ENCODE peak calls at places on chromosomes 4 and X, in ten cellular contexts. One of them, this sample, is unnamed.

GRCh38 chr4:8525383-8526120 is 54.6 kb upstream of the GPR78 start:
- DNase-seq in lung microvascular endothelial cell: no peak
- DNase-seq in iris pigment epithelial cell: no peak
- DNase-seq in fibroblast of lung: peak
- DNase-seq in A673: no peak
- DNase-seq in GM04504: no peak
- DNase-seq in CD8-positive, alpha-beta T cell: no peak
- DNase-seq in breast epithelium: no peak
- DNase-seq in T-helper 2 cell: no peak
- DNase-seq in mesenchymal stem cell: peak
- DNase-seq in this sample: no peak

GRCh38 chrX:141278306-141278705 is 36.0 kb upstream of the SPANXC start:
- DNase-seq in lung microvascular endothelial cell: peak
- DNase-seq in iris pigment epithelial cell: peak
- DNase-seq in fibroblast of lung: peak
- DNase-seq in A673: peak
- DNase-seq in GM04504: no peak
- DNase-seq in CD8-positive, alpha-beta T cell: no peak
- DNase-seq in breast epithelium: no peak
- DNase-seq in T-helper 2 cell: no peak
- DNase-seq in mesenchymal stem cell: peak
- DNase-seq in this sample: peak

GRCh38 chr4:94486372-94486801 is 34.6 kb downstream of the PDLIM5 start:
- DNase-seq in lung microvascular endothelial cell: peak
- DNase-seq in iris pigment epithelial cell: peak
- DNase-seq in fibroblast of lung: no peak
- DNase-seq in A673: peak
- DNase-seq in GM04504: no peak
- DNase-seq in CD8-positive, alpha-beta T cell: no peak
- DNase-seq in breast epithelium: no peak
- DNase-seq in T-helper 2 cell: no peak
- DNase-seq in mesenchymal stem cell: peak
- DNase-seq in this sample: peak

GRCh38 chr4:151329217-151330007 is 4.0 kb upstream of the SH3D19 start:
- DNase-seq in lung microvascular endothelial cell: no peak
- DNase-seq in iris pigment epithelial cell: no peak
- DNase-seq in fibroblast of lung: no peak
- DNase-seq in A673: no peak
- DNase-seq in GM04504: no peak
- DNase-seq in CD8-positive, alpha-beta T cell: no peak
- DNase-seq in breast epithelium: no peak
- DNase-seq in T-helper 2 cell: no peak
- DNase-seq in mesenchymal stem cell: no peak
- DNase-seq in this sample: no peak

GRCh38 chrX:109739625-109740024 is 6.6 kb upstream of the ACSL4 start:
- DNase-seq in lung microvascular endothelial cell: no peak
- DNase-seq in iris pigment epithelial cell: no peak
- DNase-seq in fibroblast of lung: no peak
- DNase-seq in A673: no peak
- DNase-seq in GM04504: no peak
- DNase-seq in CD8-positive, alpha-beta T cell: no peak
- DNase-seq in breast epithelium: no peak
- DNase-seq in T-helper 2 cell: no peak
- DNase-seq in mesenchymal stem cell: no peak
- DNase-seq in this sample: no peak

GRCh38 chrX:147948531-147948930 is 32.6 kb upstream of the FMR1NB start:
- DNase-seq in lung microvascular endothelial cell: no peak
- DNase-seq in iris pigment epithelial cell: no peak
- DNase-seq in fibroblast of lung: no peak
- DNase-seq in A673: no peak
- DNase-seq in GM04504: no peak
- DNase-seq in CD8-positive, alpha-beta T cell: no peak
- DNase-seq in breast epithelium: no peak
- DNase-seq in T-helper 2 cell: no peak
- DNase-seq in mesenchymal stem cell: no peak
- DNase-seq in this sample: no peak

GRCh38 chr4:189302719-189303118 is 638.0 kb upstream of the FRG1 start:
- DNase-seq in lung microvascular endothelial cell: no peak
- DNase-seq in iris pigment epithelial cell: no peak
- DNase-seq in fibroblast of lung: no peak
- DNase-seq in A673: peak
- DNase-seq in GM04504: no peak
- DNase-seq in CD8-positive, alpha-beta T cell: no peak
- DNase-seq in breast epithelium: no peak
- DNase-seq in T-helper 2 cell: no peak
- DNase-seq in mesenchymal stem cell: no peak
- DNase-seq in this sample: no peak

GRCh38 chrX:107747596-107748161 is 27.9 kb downstream of the TSC22D3 start:
- DNase-seq in lung microvascular endothelial cell: peak
- DNase-seq in iris pigment epithelial cell: peak
- DNase-seq in fibroblast of lung: peak
- DNase-seq in A673: peak
- DNase-seq in GM04504: no peak
- DNase-seq in CD8-positive, alpha-beta T cell: no peak
- DNase-seq in breast epithelium: no peak
- DNase-seq in T-helper 2 cell: no peak
- DNase-seq in mesenchymal stem cell: peak
- DNase-seq in this sample: no peak

GRCh38 chr4:89586864-89587263 is 250.1 kb downstream of the SNCA start:
- DNase-seq in lung microvascular endothelial cell: peak
- DNase-seq in iris pigment epithelial cell: peak
- DNase-seq in fibroblast of lung: peak
- DNase-seq in A673: no peak
- DNase-seq in GM04504: no peak
- DNase-seq in CD8-positive, alpha-beta T cell: no peak
- DNase-seq in breast epithelium: no peak
- DNase-seq in T-helper 2 cell: no peak
- DNase-seq in mesenchymal stem cell: peak
- DNase-seq in this sample: peak

GRCh38 chr4:154877110-154877760 is 96.2 kb downstream of the RBM46 start:
- DNase-seq in lung microvascular endothelial cell: peak
- DNase-seq in iris pigment epithelial cell: peak
- DNase-seq in fibroblast of lung: peak
- DNase-seq in A673: peak
- DNase-seq in GM04504: no peak
- DNase-seq in CD8-positive, alpha-beta T cell: no peak
- DNase-seq in breast epithelium: no peak
- DNase-seq in T-helper 2 cell: no peak
- DNase-seq in mesenchymal stem cell: no peak
- DNase-seq in this sample: peak

GRCh38 chr4:75004755-75005668 is 72.1 kb downstream of the PARM1 start:
- DNase-seq in lung microvascular endothelial cell: no peak
- DNase-seq in iris pigment epithelial cell: peak
- DNase-seq in fibroblast of lung: no peak
- DNase-seq in A673: no peak
- DNase-seq in GM04504: no peak
- DNase-seq in CD8-positive, alpha-beta T cell: no peak
- DNase-seq in breast epithelium: no peak
- DNase-seq in T-helper 2 cell: no peak
- DNase-seq in mesenchymal stem cell: no peak
- DNase-seq in this sample: no peak

GRCh38 chr4:37837446-37837845 is 11.0 kb downstream of the PGM2 start:
- DNase-seq in lung microvascular endothelial cell: peak
- DNase-seq in iris pigment epithelial cell: peak
- DNase-seq in fibroblast of lung: peak
- DNase-seq in A673: peak
- DNase-seq in GM04504: peak
- DNase-seq in CD8-positive, alpha-beta T cell: no peak
- DNase-seq in breast epithelium: no peak
- DNase-seq in T-helper 2 cell: no peak
- DNase-seq in mesenchymal stem cell: peak
- DNase-seq in this sample: peak

GRCh38 chrX:37684918-37685317 is 673 bp upstream of the XK start:
- DNase-seq in lung microvascular endothelial cell: no peak
- DNase-seq in iris pigment epithelial cell: no peak
- DNase-seq in fibroblast of lung: no peak
- DNase-seq in A673: no peak
- DNase-seq in GM04504: no peak
- DNase-seq in CD8-positive, alpha-beta T cell: no peak
- DNase-seq in breast epithelium: no peak
- DNase-seq in T-helper 2 cell: no peak
- DNase-seq in mesenchymal stem cell: no peak
- DNase-seq in this sample: no peak

GRCh38 chrX:114583646-114584433 is at the start of gene HTR2C:
- DNase-seq in lung microvascular endothelial cell: no peak
- DNase-seq in iris pigment epithelial cell: no peak
- DNase-seq in fibroblast of lung: no peak
- DNase-seq in A673: no peak
- DNase-seq in GM04504: no peak
- DNase-seq in CD8-positive, alpha-beta T cell: no peak
- DNase-seq in breast epithelium: no peak
- DNase-seq in T-helper 2 cell: no peak
- DNase-seq in mesenchymal stem cell: no peak
- DNase-seq in this sample: no peak

GRCh38 chr4:24794111-24794860 is 1.1 kb upstream of the SOD3 start:
- DNase-seq in lung microvascular endothelial cell: no peak
- DNase-seq in iris pigment epithelial cell: no peak
- DNase-seq in fibroblast of lung: peak
- DNase-seq in A673: no peak
- DNase-seq in GM04504: peak
- DNase-seq in CD8-positive, alpha-beta T cell: no peak
- DNase-seq in breast epithelium: no peak
- DNase-seq in T-helper 2 cell: no peak
- DNase-seq in mesenchymal stem cell: peak
- DNase-seq in this sample: no peak

GRCh38 chr4:96698891-96699290 is 859.0 kb downstream of the PDHA2 start:
- DNase-seq in lung microvascular endothelial cell: no peak
- DNase-seq in iris pigment epithelial cell: no peak
- DNase-seq in fibroblast of lung: no peak
- DNase-seq in A673: peak
- DNase-seq in GM04504: no peak
- DNase-seq in CD8-positive, alpha-beta T cell: no peak
- DNase-seq in breast epithelium: no peak
- DNase-seq in T-helper 2 cell: no peak
- DNase-seq in mesenchymal stem cell: no peak
- DNase-seq in this sample: no peak

GRCh38 chrX:120293015-120293414 is 18.2 kb downstream of the TMEM255A start:
- DNase-seq in lung microvascular endothelial cell: no peak
- DNase-seq in iris pigment epithelial cell: no peak
- DNase-seq in fibroblast of lung: no peak
- DNase-seq in A673: no peak
- DNase-seq in GM04504: no peak
- DNase-seq in CD8-positive, alpha-beta T cell: no peak
- DNase-seq in breast epithelium: no peak
- DNase-seq in T-helper 2 cell: no peak
- DNase-seq in mesenchymal stem cell: no peak
- DNase-seq in this sample: no peak

GRCh38 chr4:1726146-1726934 is 5.0 kb downstream of the TACC3 start:
- DNase-seq in lung microvascular endothelial cell: peak
- DNase-seq in iris pigment epithelial cell: peak
- DNase-seq in fibroblast of lung: peak
- DNase-seq in A673: peak
- DNase-seq in GM04504: peak
- DNase-seq in CD8-positive, alpha-beta T cell: peak
- DNase-seq in breast epithelium: peak
- DNase-seq in T-helper 2 cell: peak
- DNase-seq in mesenchymal stem cell: peak
- DNase-seq in this sample: peak

GRCh38 chr4:52614241-52614640 is 44.9 kb downstream of the USP46 start:
- DNase-seq in lung microvascular endothelial cell: no peak
- DNase-seq in iris pigment epithelial cell: no peak
- DNase-seq in fibroblast of lung: no peak
- DNase-seq in A673: no peak
- DNase-seq in GM04504: no peak
- DNase-seq in CD8-positive, alpha-beta T cell: no peak
- DNase-seq in breast epithelium: no peak
- DNase-seq in T-helper 2 cell: no peak
- DNase-seq in mesenchymal stem cell: no peak
- DNase-seq in this sample: no peak

GRCh38 chr4:73053076-73053475 is 16.4 kb downstream of the COX18 start:
- DNase-seq in lung microvascular endothelial cell: no peak
- DNase-seq in iris pigment epithelial cell: peak
- DNase-seq in fibroblast of lung: peak
- DNase-seq in A673: no peak
- DNase-seq in GM04504: no peak
- DNase-seq in CD8-positive, alpha-beta T cell: no peak
- DNase-seq in breast epithelium: no peak
- DNase-seq in T-helper 2 cell: no peak
- DNase-seq in mesenchymal stem cell: no peak
- DNase-seq in this sample: no peak

GRCh38 chrX:97704881-97705280 is 821.2 kb downstream of the RPA4 start:
- DNase-seq in lung microvascular endothelial cell: no peak
- DNase-seq in iris pigment epithelial cell: no peak
- DNase-seq in fibroblast of lung: no peak
- DNase-seq in A673: no peak
- DNase-seq in GM04504: no peak
- DNase-seq in CD8-positive, alpha-beta T cell: no peak
- DNase-seq in breast epithelium: no peak
- DNase-seq in T-helper 2 cell: no peak
- DNase-seq in mesenchymal stem cell: no peak
- DNase-seq in this sample: no peak

GRCh38 chrX:49166914-49167739 is 4.6 kb downstream of the MAGIX start:
- DNase-seq in lung microvascular endothelial cell: peak
- DNase-seq in iris pigment epithelial cell: peak
- DNase-seq in fibroblast of lung: peak
- DNase-seq in A673: no peak
- DNase-seq in GM04504: peak
- DNase-seq in CD8-positive, alpha-beta T cell: peak
- DNase-seq in breast epithelium: peak
- DNase-seq in T-helper 2 cell: peak
- DNase-seq in mesenchymal stem cell: peak
- DNase-seq in this sample: peak

GRCh38 chrX:15739886-15740285 is 1.8 kb downstream of the CA5B start:
- DNase-seq in lung microvascular endothelial cell: no peak
- DNase-seq in iris pigment epithelial cell: peak
- DNase-seq in fibroblast of lung: peak
- DNase-seq in A673: no peak
- DNase-seq in GM04504: no peak
- DNase-seq in CD8-positive, alpha-beta T cell: no peak
- DNase-seq in breast epithelium: no peak
- DNase-seq in T-helper 2 cell: no peak
- DNase-seq in mesenchymal stem cell: no peak
- DNase-seq in this sample: no peak

GRCh38 chrX:150362599-150363481 is at the start of gene MAMLD1:
- DNase-seq in lung microvascular endothelial cell: peak
- DNase-seq in iris pigment epithelial cell: peak
- DNase-seq in fibroblast of lung: peak
- DNase-seq in A673: peak
- DNase-seq in GM04504: no peak
- DNase-seq in CD8-positive, alpha-beta T cell: peak
- DNase-seq in breast epithelium: peak
- DNase-seq in T-helper 2 cell: peak
- DNase-seq in mesenchymal stem cell: peak
- DNase-seq in this sample: peak

GRCh38 chrX:71143508-71143907 is 1.1 kb upstream of the NLGN3 start:
- DNase-seq in lung microvascular endothelial cell: no peak
- DNase-seq in iris pigment epithelial cell: peak
- DNase-seq in fibroblast of lung: peak
- DNase-seq in A673: no peak
- DNase-seq in GM04504: no peak
- DNase-seq in CD8-positive, alpha-beta T cell: no peak
- DNase-seq in breast epithelium: no peak
- DNase-seq in T-helper 2 cell: no peak
- DNase-seq in mesenchymal stem cell: no peak
- DNase-seq in this sample: no peak

GRCh38 chr4:53649357-53649756 is 58.1 kb upstream of the LNX1 start:
- DNase-seq in lung microvascular endothelial cell: no peak
- DNase-seq in iris pigment epithelial cell: no peak
- DNase-seq in fibroblast of lung: no peak
- DNase-seq in A673: no peak
- DNase-seq in GM04504: no peak
- DNase-seq in CD8-positive, alpha-beta T cell: no peak
- DNase-seq in breast epithelium: no peak
- DNase-seq in T-helper 2 cell: no peak
- DNase-seq in mesenchymal stem cell: no peak
- DNase-seq in this sample: no peak

GRCh38 chr4:46844325-46844917 is 64.6 kb downstream of the COX7B2 start:
- DNase-seq in lung microvascular endothelial cell: peak
- DNase-seq in iris pigment epithelial cell: peak
- DNase-seq in fibroblast of lung: peak
- DNase-seq in A673: peak
- DNase-seq in GM04504: peak
- DNase-seq in CD8-positive, alpha-beta T cell: peak
- DNase-seq in breast epithelium: no peak
- DNase-seq in T-helper 2 cell: peak
- DNase-seq in mesenchymal stem cell: peak
- DNase-seq in this sample: peak

GRCh38 chr4:109294006-109294405 is 8.5 kb downstream of the COL25A1 start:
- DNase-seq in lung microvascular endothelial cell: no peak
- DNase-seq in iris pigment epithelial cell: peak
- DNase-seq in fibroblast of lung: no peak
- DNase-seq in A673: peak
- DNase-seq in GM04504: no peak
- DNase-seq in CD8-positive, alpha-beta T cell: no peak
- DNase-seq in breast epithelium: no peak
- DNase-seq in T-helper 2 cell: no peak
- DNase-seq in mesenchymal stem cell: no peak
- DNase-seq in this sample: no peak

This sample was measured in endothelial cell of umbilical vein.